ENCODE peak calls at places on chromosomes 12 and 14, in nine cellular contexts. N is glutamatergic neuron, V is WTC11, T is ovary, Y is OCI-M1, R is germinal center, Z is right lobe of liver, L is tibial artery, J is iris pigment epithelial cell. A is an unnamed sample.

GRCh38 chr12:60849723-60850122 is 1253.9 kb downstream of the SLC16A7 start:
- DNase-seq in Y (no peak), R (no peak), Z (peak), J (no peak), L (no peak), N (no peak), V (no peak), T (no peak), A (no peak)

GRCh38 chr12:120194534-120195395 is at the start of gene GCN1:
- DNase-seq in L (peak), N (peak), Y (peak), J (peak), V (peak), Z (peak), R (peak), T (peak), A (peak)

GRCh38 chr12:113086249-113087164 is 30.0 kb downstream of the DTX1 start:
- DNase-seq in Z (no peak), R (peak), T (no peak), J (peak), Y (no peak), N (no peak), V (no peak), L (no peak), A (no peak)

GRCh38 chr14:33848706-33849454 is 102.0 kb downstream of the EGLN3 start:
- DNase-seq in Y (peak), R (no peak), T (no peak), L (peak), N (peak), Z (peak), J (peak), V (peak), A (peak)

GRCh38 chr14:89242871-89243270 is 174.2 kb downstream of the FOXN3 start:
- DNase-seq in R (peak), J (no peak), N (peak), Z (no peak), V (peak), T (no peak), Y (no peak), L (no peak), A (no peak)

GRCh38 chr14:99163446-99163845 is 108.6 kb downstream of the BCL11B start:
- DNase-seq in R (no peak), T (no peak), N (no peak), Z (no peak), V (no peak), Y (no peak), L (no peak), J (no peak), A (no peak)

GRCh38 chr12:123923038-123923437 is 49.6 kb downstream of the CCDC92 start:
- DNase-seq in R (no peak), J (no peak), T (no peak), N (no peak), V (no peak), Y (no peak), L (no peak), Z (no peak), A (no peak)

GRCh38 chr12:20017772-20018171 is 350.6 kb upstream of the PDE3A start:
- DNase-seq in L (no peak), V (no peak), Y (no peak), R (no peak), Z (no peak), J (no peak), T (no peak), N (no peak), A (no peak)

GRCh38 chr14:100872641-100873071 is 30.9 kb downstream of the RTL1 start:
- DNase-seq in L (peak), J (no peak), V (no peak), Y (no peak), R (no peak), Z (no peak), N (peak), T (no peak), A (no peak)

GRCh38 chr14:75399819-75400678 is 27.8 kb upstream of the JDP2 start:
- DNase-seq in T (peak), Z (peak), R (no peak), Y (no peak), V (no peak), L (peak), N (no peak), J (no peak), A (peak)

GRCh38 chr12:110756611-110757010 is 13.9 kb upstream of the PPP1CC start:
- DNase-seq in T (no peak), V (no peak), Z (no peak), Y (no peak), J (no peak), N (no peak), R (no peak), L (no peak), A (no peak)

GRCh38 chr12:42039146-42039545 is 105.5 kb downstream of the GXYLT1 start:
- DNase-seq in Y (no peak), Z (no peak), J (peak), N (no peak), V (no peak), R (no peak), T (no peak), L (no peak), A (peak)

GRCh38 chr12:101616027-101616494 is 21.3 kb downstream of the MYBPC1 start:
- DNase-seq in N (no peak), R (no peak), T (no peak), J (peak), Y (peak), Z (no peak), L (no peak), V (no peak), A (no peak)

GRCh38 chr12:57461326-57461903 is 1.8 kb downstream of the GLI1 start:
- DNase-seq in V (peak), L (peak), Y (peak), T (peak), J (peak), Z (no peak), R (peak), N (peak), A (peak)

GRCh38 chr12:31031951-31032335 is 41.7 kb upstream of the DDX11 start:
- DNase-seq in J (no peak), Y (peak), T (no peak), Z (no peak), N (no peak), L (no peak), R (no peak), V (no peak), A (no peak)